ENCODE peak calls at places on chromosome 21, in six cellular contexts. Y is amniotic epithelial cell; X is activated T-cell treated with anti-CD3 and anti-CD28 coated beads, Interleukin-2, amount 50 U/mL, for 72 hours; E is HCEC 1CT; G is GDM1; O is tibial nerve. F is an unnamed sample.

GRCh38 chr21:45475004-45475685 is 67.1 kb downstream of the SLC19A1 start:
- DNase-seq in O (no peak), G (no peak), Y (no peak), E (no peak), X (no peak), F (no peak)

GRCh38 chr21:42651515-42652401 is 1.7 kb upstream of the PDE9A start:
- DNase-seq in G (no peak), Y (no peak), E (no peak), X (no peak), O (no peak), F (no peak)

GRCh38 chr21:43599728-43600127 is 59.6 kb downstream of the HSF2BP start:
- DNase-seq in G (peak), X (no peak), E (no peak), Y (no peak), O (no peak), F (no peak)

GRCh38 chr21:39687069-39687468 is 57.9 kb upstream of the IGSF5 start:
- DNase-seq in G (no peak), O (no peak), E (no peak), Y (no peak), X (no peak), F (no peak)

GRCh38 chr21:25895565-25896205 is 160.9 kb downstream of the GABPA start:
- DNase-seq in O (peak), E (peak), Y (peak), G (no peak), X (no peak), F (no peak)

GRCh38 chr21:35508389-35508888 is 459.3 kb upstream of the RUNX1 start:
- DNase-seq in E (peak), X (peak), G (peak), O (peak), Y (peak), F (peak)

GRCh38 chr21:33608559-33608958 is 20.1 kb upstream of the DONSON start:
- DNase-seq in O (no peak), Y (peak), G (no peak), X (no peak), E (peak), F (no peak)

GRCh38 chr21:35020446-35020845 is 28.7 kb downstream of the RUNX1 start:
- DNase-seq in G (no peak), O (no peak), Y (no peak), X (no peak), E (no peak), F (no peak)

GRCh38 chr21:30097791-30098190 is 68.8 kb downstream of the CLDN17 start:
- DNase-seq in E (no peak), X (no peak), O (no peak), G (no peak), Y (no peak), F (no peak)